ENCODE peak calls at places on chromosomes 3 and 15, in four cellular contexts. O, R, F and E are unnamed samples.

GRCh38 chr15:77571181-77571580 is 61.5 kb downstream of the LINGO1 start:
- DNase-seq in O (no peak), R (no peak), F (no peak), E (no peak)

GRCh38 chr3:172939651-172940293 is 189.2 kb downstream of the ECT2 start:
- DNase-seq in O (no peak), R (no peak), F (peak; percentile 70), E (no peak)

GRCh38 chr3:157130881-157131251 is 29.1 kb downstream of the CCNL1 start:
- DNase-seq in O (no peak), R (no peak), F (no peak), E (no peak)

GRCh38 chr3:189258261-189258660 is 86.5 kb downstream of the TPRG1 start:
- DNase-seq in O (peak; percentile 14), R (no peak), F (no peak), E (no peak)

GRCh38 chr15:62472616-62473299 is 307.7 kb upstream of the C2CD4B start:
- DNase-seq in O (no peak), R (no peak), F (no peak), E (no peak)

GRCh38 chr15:74400313-74400850 is 32.9 kb upstream of the CYP11A1 start:
- DNase-seq in O (no peak), R (no peak), F (no peak), E (no peak)

GRCh38 chr3:138681463-138682215 is 73.1 kb downstream of the FAIM start:
- DNase-seq in O (no peak), R (no peak), F (no peak), E (no peak)

GRCh38 chr3:113057117-113057516 is 66.3 kb downstream of the GTPBP8 start:
- DNase-seq in O (no peak), R (no peak), F (no peak), E (peak; percentile 49)

GRCh38 chr3:10599444-10599843 is 94.1 kb upstream of the ATP2B2 start:
- DNase-seq in O (no peak), R (no peak), F (no peak), E (no peak)

GRCh38 chr15:29917600-29918597 is 95.6 kb upstream of the TJP1 start:
- DNase-seq in O (no peak), R (no peak), F (no peak), E (no peak)

GRCh38 chr15:87369269-87369668 is 887.3 kb downstream of the NTRK3 start:
- DNase-seq in O (no peak), R (no peak), F (peak; percentile 8), E (no peak)

GRCh38 chr3:173529062-173529711 is 131.6 kb downstream of the NLGN1 start:
- DNase-seq in O (peak; percentile 44), R (peak; percentile 11), F (peak; percentile 7), E (no peak)

GRCh38 chr15:22913646-22914380 is 66.4 kb downstream of the CYFIP1 start:
- DNase-seq in O (no peak), R (no peak), F (no peak), E (no peak)

GRCh38 chr15:43132830-43133428 is 457 bp upstream of the TMEM62 start:
- DNase-seq in O (peak; percentile 17), R (peak; percentile 21), F (peak; percentile 52), E (no peak)

GRCh38 chr15:98838387-98839259 is 169.0 kb downstream of the PGPEP1L start:
- DNase-seq in O (no peak), R (no peak), F (no peak), E (no peak)

GRCh38 chr3:171186383-171186782 is 159.9 kb upstream of the SLC2A2 start:
- DNase-seq in O (no peak), R (no peak), F (no peak), E (no peak)

GRCh38 chr3:140467104-140467577 is 210.7 kb upstream of the TRIM42 start:
- DNase-seq in O (no peak), R (no peak), F (peak; percentile 17), E (no peak)

GRCh38 chr3:124985358-124985757 is 50.8 kb upstream of the MUC13 start:
- DNase-seq in O (no peak), R (no peak), F (no peak), E (no peak)

GRCh38 chr15:62104406-62104805 is 37.6 kb downstream of the C2CD4A start:
- DNase-seq in O (no peak), R (no peak), F (no peak), E (no peak)

GRCh38 chr3:69890094-69890493 is 109.4 kb upstream of the SAMMSON start:
- DNase-seq in O (no peak), R (no peak), F (no peak), E (no peak)

GRCh38 chr3:16103472-16103871 is 71.0 kb upstream of the GALNT15 start:
- DNase-seq in O (no peak), R (no peak), F (no peak), E (no peak)

GRCh38 chr3:138781012-138781470 is 53.7 kb downstream of the PIK3CB start:
- DNase-seq in O (no peak), R (no peak), F (no peak), E (no peak)

GRCh38 chr15:89356634-89357298 is 22.1 kb upstream of the POLG start:
- DNase-seq in O (no peak), R (peak; percentile 79), F (no peak), E (no peak)

GRCh38 chr3:123449986-123450474 is 1.1 kb upstream of the ADCY5 start:
- DNase-seq in O (peak; percentile 63), R (peak; percentile 79), F (no peak), E (no peak)

GRCh38 chr3:6785726-6786125 is 75.2 kb upstream of the GRM7 start:
- DNase-seq in O (no peak), R (no peak), F (no peak), E (no peak)

GRCh38 chr3:183377307-183377959 is 51.0 kb downstream of the MCF2L2 start:
- DNase-seq in O (no peak), R (no peak), F (no peak), E (no peak)

GRCh38 chr15:25803036-25803435 is 60.1 kb downstream of the ATP10A start:
- DNase-seq in O (no peak), R (no peak), F (no peak), E (no peak)

GRCh38 chr15:48887144-48887543 is 9.2 kb downstream of the EID1 start:
- DNase-seq in O (no peak), R (no peak), F (no peak), E (no peak)

GRCh38 chr3:149291178-149291577 is 42.3 kb downstream of the TM4SF18 start:
- DNase-seq in O (no peak), R (peak; percentile 16), F (peak; percentile 63), E (no peak)

GRCh38 chr3:133944641-133945441 is 49.2 kb upstream of the RAB6B start:
- DNase-seq in O (no peak), R (peak; percentile 59), F (peak; percentile 25), E (no peak)

GRCh38 chr3:34955684-34956083 is 683.6 kb upstream of the ARPP21 start:
- DNase-seq in O (no peak), R (no peak), F (no peak), E (no peak)

GRCh38 chr3:42887084-42887483 is 11.4 kb upstream of the CYP8B1 start:
- DNase-seq in O (no peak), R (no peak), F (no peak), E (no peak)

GRCh38 chr3:45140392-45140791 is 5.8 kb downstream of the CDCP1 start:
- DNase-seq in O (no peak), R (no peak), F (no peak), E (no peak)

GRCh38 chr3:187811580-187812250 is 66.4 kb upstream of the BCL6 start:
- DNase-seq in O (no peak), R (no peak), F (no peak), E (no peak)
- TF ChIP-seq MAX in O (no peak), R (peak; percentile 45), F (no peak), E (no peak)

DNA sequence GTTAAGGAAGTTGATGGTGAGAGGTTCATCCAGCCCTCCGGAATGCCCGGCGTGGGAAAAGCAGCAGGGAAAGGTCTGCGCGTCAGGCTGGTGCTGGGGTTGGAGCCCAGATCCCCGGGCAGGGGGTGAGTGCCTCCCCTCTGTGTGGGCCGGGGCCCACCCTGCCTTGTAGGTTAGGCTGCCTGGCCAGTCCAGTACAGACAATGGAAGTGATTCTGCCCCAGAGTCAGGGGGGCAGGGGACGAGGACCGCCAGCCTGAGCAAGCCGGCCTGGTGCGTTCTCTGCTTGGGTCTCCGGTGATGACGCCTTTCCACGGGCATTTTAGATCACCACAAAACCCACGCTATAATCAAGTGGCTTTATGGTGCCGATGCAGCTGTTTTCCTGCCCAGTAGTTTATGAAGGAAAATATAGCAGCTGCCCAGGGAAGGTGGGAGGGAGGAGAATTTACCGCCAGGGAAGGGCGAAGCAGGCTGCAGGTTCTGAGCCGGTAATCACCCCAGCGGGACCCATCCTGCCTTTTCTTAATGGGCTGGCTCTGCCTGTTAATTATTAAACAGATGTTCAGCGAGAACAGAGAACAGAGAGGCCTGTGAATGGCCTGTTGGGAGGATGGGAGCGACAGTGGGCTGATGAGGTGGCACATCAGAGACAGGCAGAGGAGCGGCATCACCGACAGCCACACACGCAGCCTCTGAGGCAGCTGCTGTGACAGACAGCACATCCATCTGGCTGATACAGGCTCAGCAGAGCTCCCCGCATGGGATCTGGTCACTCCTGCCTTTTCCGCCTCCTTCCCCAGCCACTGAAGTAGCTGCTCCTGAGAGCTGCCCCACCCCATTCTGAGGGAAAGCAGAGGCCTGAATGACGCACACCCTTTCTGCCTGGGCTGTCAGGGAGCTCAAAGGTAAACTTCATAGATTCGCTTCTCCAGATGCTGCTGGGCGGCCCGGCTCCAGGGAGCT is 35.2 kb downstream of the BDH1 start:
- DNase-seq in O (peak; percentile 44), R (peak; percentile 88), F (peak; percentile 60), E (no peak)
- TF ChIP-seq USF1 in O (no peak), R (no peak), F (no peak), E (no peak)

GRCh38 chr15:96889734-96890480 is 559.4 kb downstream of the NR2F2 start:
- DNase-seq in O (no peak), R (no peak), F (no peak), E (no peak)
- TF ChIP-seq MAX in O (no peak), R (no peak), F (no peak), E (no peak)

GRCh38 chr3:62571916-62572315 is 198.6 kb upstream of the FEZF2 start:
- DNase-seq in O (no peak), R (no peak), F (no peak), E (no peak)

GRCh38 chr3:62570888-62571287 is 197.5 kb upstream of the FEZF2 start:
- DNase-seq in O (no peak), R (no peak), F (no peak), E (no peak)

GRCh38 chr3:62569609-62570008 is 196.3 kb upstream of the FEZF2 start:
- DNase-seq in O (no peak), R (peak; percentile 18), F (no peak), E (no peak)

GRCh38 chr3:62566022-62566557 is 192.7 kb upstream of the FEZF2 start:
- DNase-seq in O (no peak), R (no peak), F (no peak), E (no peak)

DNA sequence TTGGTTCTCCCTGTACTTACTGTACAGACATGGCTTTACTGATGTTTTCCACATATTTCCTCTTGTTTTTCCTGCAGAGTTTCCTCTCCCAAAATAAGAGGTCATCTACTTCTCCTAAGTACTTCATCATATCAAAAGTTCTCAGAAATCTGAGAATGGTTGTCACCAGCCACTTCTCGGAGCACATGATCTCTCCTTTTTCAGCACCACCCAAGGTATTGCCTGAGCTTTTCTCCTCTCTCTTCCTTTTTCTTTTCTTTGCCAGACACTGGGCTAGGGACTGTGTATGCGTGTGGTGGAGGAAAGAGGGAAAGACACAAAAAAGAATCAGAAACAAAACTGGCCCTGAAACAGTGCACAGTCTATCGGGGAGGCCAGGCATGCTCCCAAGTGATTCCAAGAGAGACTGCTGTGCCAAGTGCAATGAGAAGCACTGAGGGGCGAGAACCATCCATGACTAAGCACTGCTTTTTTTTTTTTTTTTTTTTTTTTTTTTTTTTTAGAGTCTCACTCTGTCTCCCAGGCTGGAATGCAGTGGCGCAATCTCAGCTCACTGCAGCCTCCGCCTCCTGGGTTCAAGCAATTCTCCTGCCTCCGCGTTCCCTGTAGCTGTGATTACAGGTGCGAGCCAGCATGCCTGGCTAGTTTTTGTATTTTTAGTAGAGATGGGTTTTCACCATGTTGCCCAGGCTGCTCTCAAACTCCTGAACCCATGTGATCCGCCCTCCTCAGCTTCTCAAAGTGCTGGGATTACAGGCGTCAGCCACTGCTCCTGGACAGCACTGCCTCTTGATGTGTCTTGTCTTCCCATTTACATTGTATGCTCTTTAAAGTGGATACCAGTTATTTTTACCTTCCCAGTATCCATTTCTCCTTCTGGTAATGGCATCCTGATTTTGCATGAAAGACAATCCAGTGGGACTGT is 194.0 kb upstream of the FEZF2 start:
- DNase-seq in O (no peak), R (no peak), F (no peak), E (no peak)
- TF ChIP-seq USF1 in O (no peak), R (no peak), F (no peak), E (no peak)